ENCODE peak calls at places on chromosomes 11 and 22, in nine cellular contexts. One of them, this sample, is unnamed. For H3K27me3, the result is how much of the 10 kb centered on the place peaks cover.

GRCh38 chr22:38312261-38312800 is 4.9 kb downstream of the CSNK1E start:
- DNase-seq in transverse colon: no peak
- DNase-seq in spleen: no peak
- DNase-seq in adrenal gland: no peak
- DNase-seq in body of pancreas: no peak
- DNase-seq in heart left ventricle: no peak
- DNase-seq in stomach: no peak
- DNase-seq in tibial nerve: no peak
- DNase-seq in vagina: no peak
- DNase-seq in this sample: no peak

GRCh38 chr11:25927391-25927790 is 404.5 kb upstream of the ANO3 start:
- DNase-seq in transverse colon: no peak
- DNase-seq in spleen: no peak
- DNase-seq in adrenal gland: no peak
- DNase-seq in body of pancreas: no peak
- DNase-seq in heart left ventricle: no peak
- DNase-seq in stomach: no peak
- DNase-seq in tibial nerve: no peak
- DNase-seq in vagina: no peak
- DNase-seq in this sample: no peak

GRCh38 chr11:25244126-25244525 is 747.3 kb downstream of the LUZP2 start:
- DNase-seq in transverse colon: no peak
- DNase-seq in spleen: no peak
- DNase-seq in adrenal gland: no peak
- DNase-seq in body of pancreas: no peak
- DNase-seq in heart left ventricle: no peak
- DNase-seq in stomach: no peak
- DNase-seq in tibial nerve: no peak
- DNase-seq in vagina: no peak
- DNase-seq in this sample: no peak

GRCh38 chr11:113992459-113993105 is 17.7 kb downstream of the HTR3A start:
- DNase-seq in transverse colon: no peak
- DNase-seq in spleen: peak
- DNase-seq in adrenal gland: no peak
- DNase-seq in body of pancreas: no peak
- DNase-seq in heart left ventricle: no peak
- DNase-seq in stomach: no peak
- DNase-seq in tibial nerve: no peak
- DNase-seq in vagina: no peak
- DNase-seq in this sample: no peak

GRCh38 chr11:21615871-21616270 is 577.0 kb upstream of the ANO5 start:
- DNase-seq in transverse colon: no peak
- DNase-seq in spleen: no peak
- DNase-seq in adrenal gland: no peak
- DNase-seq in body of pancreas: no peak
- DNase-seq in heart left ventricle: no peak
- DNase-seq in stomach: no peak
- DNase-seq in tibial nerve: no peak
- DNase-seq in vagina: no peak
- DNase-seq in this sample: no peak

GRCh38 chr11:68689737-68690625 is 5.6 kb downstream of the GAL start:
- DNase-seq in transverse colon: no peak
- DNase-seq in spleen: no peak
- DNase-seq in adrenal gland: no peak
- DNase-seq in body of pancreas: no peak
- DNase-seq in heart left ventricle: no peak
- DNase-seq in stomach: no peak
- DNase-seq in tibial nerve: no peak
- DNase-seq in vagina: no peak
- DNase-seq in this sample: no peak

GRCh38 chr11:123474994-123475393 is 44.9 kb downstream of the GRAMD1B start:
- DNase-seq in transverse colon: no peak
- DNase-seq in spleen: no peak
- DNase-seq in adrenal gland: peak
- DNase-seq in body of pancreas: no peak
- DNase-seq in heart left ventricle: no peak
- DNase-seq in stomach: no peak
- DNase-seq in tibial nerve: no peak
- DNase-seq in vagina: no peak
- DNase-seq in this sample: no peak

GRCh38 chr11:46345131-46345597 is 2.1 kb upstream of the DGKZ start:
- DNase-seq in transverse colon: peak
- DNase-seq in spleen: peak
- DNase-seq in adrenal gland: peak
- DNase-seq in body of pancreas: peak
- DNase-seq in heart left ventricle: peak
- DNase-seq in stomach: no peak
- DNase-seq in tibial nerve: no peak
- DNase-seq in vagina: no peak
- DNase-seq in this sample: no peak

GRCh38 chr22:49594078-49594477 is 233.6 kb downstream of the BRD1 start:
- DNase-seq in transverse colon: peak
- DNase-seq in spleen: no peak
- DNase-seq in adrenal gland: no peak
- DNase-seq in body of pancreas: no peak
- DNase-seq in heart left ventricle: no peak
- DNase-seq in stomach: no peak
- DNase-seq in tibial nerve: no peak
- DNase-seq in vagina: no peak
- DNase-seq in this sample: no peak

GRCh38 chr11:18408558-18409242 is 3.4 kb upstream of the LDHC start:
- DNase-seq in transverse colon: no peak
- DNase-seq in spleen: no peak
- DNase-seq in adrenal gland: no peak
- DNase-seq in body of pancreas: no peak
- DNase-seq in heart left ventricle: no peak
- DNase-seq in stomach: no peak
- DNase-seq in tibial nerve: no peak
- DNase-seq in vagina: no peak
- DNase-seq in this sample: no peak
- TF ChIP-seq POLR2A in transverse colon: no peak
- TF ChIP-seq POLR2A in spleen: no peak
- TF ChIP-seq POLR2A in adrenal gland: no peak
- TF ChIP-seq POLR2A in body of pancreas: no peak
- TF ChIP-seq POLR2A in heart left ventricle: no peak
- TF ChIP-seq POLR2A in stomach: no peak
- TF ChIP-seq POLR2A in tibial nerve: no peak
- TF ChIP-seq POLR2A in vagina: no peak
- TF ChIP-seq POLR2A in this sample: no peak

GRCh38 chr22:26663374-26663923 is 6.1 kb downstream of the MIAT start:
- DNase-seq in transverse colon: no peak
- DNase-seq in spleen: peak
- DNase-seq in adrenal gland: no peak
- DNase-seq in body of pancreas: no peak
- DNase-seq in heart left ventricle: no peak
- DNase-seq in stomach: no peak
- DNase-seq in tibial nerve: no peak
- DNase-seq in vagina: no peak
- DNase-seq in this sample: no peak

GRCh38 chr22:26658671-26659478 is 1.5 kb downstream of the MIAT start:
- DNase-seq in transverse colon: peak
- DNase-seq in spleen: peak
- DNase-seq in adrenal gland: peak
- DNase-seq in body of pancreas: peak
- DNase-seq in heart left ventricle: no peak
- DNase-seq in stomach: peak
- DNase-seq in tibial nerve: no peak
- DNase-seq in vagina: no peak
- DNase-seq in this sample: peak

GRCh38 chr22:26658161-26658560 is 773 bp downstream of the MIAT start:
- DNase-seq in transverse colon: no peak
- DNase-seq in spleen: no peak
- DNase-seq in adrenal gland: no peak
- DNase-seq in body of pancreas: no peak
- DNase-seq in heart left ventricle: no peak
- DNase-seq in stomach: no peak
- DNase-seq in tibial nerve: no peak
- DNase-seq in vagina: no peak
- DNase-seq in this sample: no peak

GRCh38 chr22:26662160-26662559 is 4.8 kb downstream of the MIAT start:
- DNase-seq in transverse colon: no peak
- DNase-seq in spleen: no peak
- DNase-seq in adrenal gland: no peak
- DNase-seq in body of pancreas: no peak
- DNase-seq in heart left ventricle: no peak
- DNase-seq in stomach: no peak
- DNase-seq in tibial nerve: no peak
- DNase-seq in vagina: no peak
- DNase-seq in this sample: no peak

DNA sequence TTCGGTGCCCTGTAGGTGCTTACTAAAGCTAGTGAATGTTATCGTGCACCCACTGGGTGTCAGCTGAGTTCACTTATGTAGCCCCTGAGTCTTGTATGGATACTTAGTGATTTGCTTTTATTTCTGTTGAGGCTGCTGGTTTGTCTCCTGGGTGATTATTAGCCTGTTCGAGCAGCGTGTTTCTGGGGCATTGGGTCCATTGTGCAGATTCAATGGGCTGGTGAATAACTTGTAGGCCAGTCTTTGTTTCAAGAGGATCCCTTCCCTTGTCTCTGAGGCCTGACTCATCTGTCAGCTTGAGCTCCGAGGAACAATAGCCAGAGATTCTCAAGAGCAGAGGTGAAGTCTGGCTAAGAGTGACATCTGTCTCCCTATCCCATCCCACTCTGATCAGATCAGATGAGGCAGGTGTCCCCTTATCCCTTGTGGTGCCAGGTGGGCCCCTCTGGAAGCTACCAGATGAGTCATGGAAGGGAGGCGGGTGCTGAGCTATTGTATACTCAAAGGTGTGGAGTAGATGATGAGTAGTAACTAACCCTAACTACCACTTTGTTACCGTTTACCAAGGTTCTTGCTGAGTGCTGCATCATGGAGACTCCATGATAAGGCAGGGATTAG is 3.7 kb downstream of the MIAT start:
- DNase-seq in transverse colon: no peak
- DNase-seq in spleen: peak
- DNase-seq in adrenal gland: no peak
- DNase-seq in body of pancreas: no peak
- DNase-seq in heart left ventricle: no peak
- DNase-seq in stomach: no peak
- DNase-seq in tibial nerve: no peak
- DNase-seq in vagina: no peak
- DNase-seq in this sample: no peak
- H3K27me3 ChIP-seq in transverse colon: half or more
- H3K27me3 ChIP-seq in spleen: under half
- H3K27me3 ChIP-seq in adrenal gland: under half
- H3K27me3 ChIP-seq in body of pancreas: under half
- H3K27me3 ChIP-seq in heart left ventricle: half or more
- H3K27me3 ChIP-seq in stomach: under half
- H3K27me3 ChIP-seq in tibial nerve: under half
- H3K27me3 ChIP-seq in vagina: under half
- H3K27me3 ChIP-seq in this sample: under half

GRCh38 chr11:31509412-31510345 is at the start of the genes ELP4 and IMMP1L:
- DNase-seq in transverse colon: peak
- DNase-seq in spleen: peak
- DNase-seq in adrenal gland: peak
- DNase-seq in body of pancreas: peak
- DNase-seq in heart left ventricle: peak
- DNase-seq in stomach: peak
- DNase-seq in tibial nerve: peak
- DNase-seq in vagina: peak
- DNase-seq in this sample: peak
- TF ChIP-seq POLR2A in transverse colon: peak
- TF ChIP-seq POLR2A in spleen: no peak
- TF ChIP-seq POLR2A in adrenal gland: peak
- TF ChIP-seq POLR2A in body of pancreas: peak
- TF ChIP-seq POLR2A in heart left ventricle: no peak
- TF ChIP-seq POLR2A in stomach: peak
- TF ChIP-seq POLR2A in tibial nerve: peak
- TF ChIP-seq POLR2A in vagina: no peak
- TF ChIP-seq POLR2A in this sample: no peak

GRCh38 chr22:22673628-22674027 is 29.2 kb downstream of the GGTLC2 start:
- DNase-seq in transverse colon: no peak
- DNase-seq in spleen: no peak
- DNase-seq in adrenal gland: no peak
- DNase-seq in body of pancreas: no peak
- DNase-seq in heart left ventricle: no peak
- DNase-seq in stomach: no peak
- DNase-seq in tibial nerve: no peak
- DNase-seq in vagina: no peak
- DNase-seq in this sample: no peak
- H3K27me3 ChIP-seq in transverse colon: under half
- H3K27me3 ChIP-seq in spleen: under half
- H3K27me3 ChIP-seq in adrenal gland: under half
- H3K27me3 ChIP-seq in body of pancreas: under half
- H3K27me3 ChIP-seq in heart left ventricle: under half
- H3K27me3 ChIP-seq in stomach: under half
- H3K27me3 ChIP-seq in tibial nerve: under half
- H3K27me3 ChIP-seq in vagina: under half
- H3K27me3 ChIP-seq in this sample: under half

GRCh38 chr22:43200555-43200954 is 13.6 kb upstream of the TTLL12 start:
- DNase-seq in transverse colon: no peak
- DNase-seq in spleen: no peak
- DNase-seq in adrenal gland: no peak
- DNase-seq in body of pancreas: no peak
- DNase-seq in heart left ventricle: no peak
- DNase-seq in stomach: no peak
- DNase-seq in tibial nerve: no peak
- DNase-seq in vagina: no peak
- DNase-seq in this sample: no peak

GRCh38 chr22:43203471-43203981 is 16.6 kb upstream of the TTLL12 start:
- DNase-seq in transverse colon: no peak
- DNase-seq in spleen: no peak
- DNase-seq in adrenal gland: peak
- DNase-seq in body of pancreas: no peak
- DNase-seq in heart left ventricle: no peak
- DNase-seq in stomach: no peak
- DNase-seq in tibial nerve: no peak
- DNase-seq in vagina: no peak
- DNase-seq in this sample: no peak

GRCh38 chr22:43201486-43202219 is 14.7 kb upstream of the TTLL12 start:
- DNase-seq in transverse colon: no peak
- DNase-seq in spleen: no peak
- DNase-seq in adrenal gland: no peak
- DNase-seq in body of pancreas: no peak
- DNase-seq in heart left ventricle: no peak
- DNase-seq in stomach: no peak
- DNase-seq in tibial nerve: no peak
- DNase-seq in vagina: no peak
- DNase-seq in this sample: no peak

GRCh38 chr22:43202326-43202725 is 15.4 kb upstream of the TTLL12 start:
- DNase-seq in transverse colon: no peak
- DNase-seq in spleen: no peak
- DNase-seq in adrenal gland: no peak
- DNase-seq in body of pancreas: no peak
- DNase-seq in heart left ventricle: no peak
- DNase-seq in stomach: no peak
- DNase-seq in tibial nerve: no peak
- DNase-seq in vagina: no peak
- DNase-seq in this sample: no peak

GRCh38 chr22:43202756-43203155 is 15.8 kb upstream of the TTLL12 start:
- DNase-seq in transverse colon: no peak
- DNase-seq in spleen: no peak
- DNase-seq in adrenal gland: no peak
- DNase-seq in body of pancreas: no peak
- DNase-seq in heart left ventricle: no peak
- DNase-seq in stomach: no peak
- DNase-seq in tibial nerve: no peak
- DNase-seq in vagina: no peak
- DNase-seq in this sample: no peak
- TF ChIP-seq POLR2A in transverse colon: no peak
- TF ChIP-seq POLR2A in spleen: no peak
- TF ChIP-seq POLR2A in adrenal gland: no peak
- TF ChIP-seq POLR2A in body of pancreas: no peak
- TF ChIP-seq POLR2A in heart left ventricle: no peak
- TF ChIP-seq POLR2A in stomach: no peak
- TF ChIP-seq POLR2A in tibial nerve: no peak
- TF ChIP-seq POLR2A in vagina: no peak
- TF ChIP-seq POLR2A in this sample: no peak

GRCh38 chr11:132427611-132428010 is 1057.2 kb downstream of the NTM start:
- DNase-seq in transverse colon: no peak
- DNase-seq in spleen: no peak
- DNase-seq in adrenal gland: no peak
- DNase-seq in body of pancreas: no peak
- DNase-seq in heart left ventricle: no peak
- DNase-seq in stomach: no peak
- DNase-seq in tibial nerve: no peak
- DNase-seq in vagina: no peak
- DNase-seq in this sample: no peak
- H3K27me3 ChIP-seq in transverse colon: under half
- H3K27me3 ChIP-seq in spleen: under half
- H3K27me3 ChIP-seq in adrenal gland: under half
- H3K27me3 ChIP-seq in body of pancreas: under half
- H3K27me3 ChIP-seq in heart left ventricle: under half
- H3K27me3 ChIP-seq in stomach: under half
- H3K27me3 ChIP-seq in tibial nerve: under half
- H3K27me3 ChIP-seq in vagina: under half
- H3K27me3 ChIP-seq in this sample: under half